ENCODE peak calls at places on chromosome 10, in six cellular contexts. H is IMR-90, X is gastrocnemius medialis, G is thyroid gland, F is esophagus squamous epithelium, U is A549. D is an unnamed sample. For H3K4me1, the result is how much of the 10 kb centered on the place peaks cover.

GRCh38 chr10:69716711-69717560 is 84.8 kb upstream of the COL13A1 start:
- DNase-seq in H (peak), X (no peak), G (peak), F (no peak), U (peak), D (peak)

GRCh38 chr10:35822316-35822715 is 180.2 kb upstream of the FZD8 start:
- DNase-seq in H (peak), X (peak), G (peak), F (no peak), U (peak), D (peak)

GRCh38 chr10:118971876-118972275 is 57.6 kb upstream of the NANOS1 start:
- DNase-seq in H (no peak), X (no peak), G (no peak), F (no peak), U (no peak), D (no peak)

GRCh38 chr10:48257407-48257961 is 17.0 kb downstream of the FRMPD2 start:
- DNase-seq in H (no peak), X (no peak), G (no peak), F (no peak), U (no peak), D (no peak)

GRCh38 chr10:49407552-49408137 is 11.8 kb upstream of the DRGX start:
- DNase-seq in H (peak), X (peak), G (peak), F (no peak), U (peak), D (peak)

GRCh38 chr10:124094419-124094785 is 1.0 kb upstream of the CHST15 start:
- DNase-seq in H (no peak), X (no peak), G (no peak), F (no peak), U (no peak), D (no peak)

GRCh38 chr10:24434961-24435360 is 226.0 kb downstream of the KIAA1217 start:
- DNase-seq in H (no peak), X (no peak), G (no peak), F (no peak), U (no peak), D (no peak)

GRCh38 chr10:115772606-115773005 is 500.4 kb downstream of the GFRA1 start:
- DNase-seq in H (peak), X (no peak), G (no peak), F (no peak), U (peak), D (peak)

GRCh38 chr10:28730031-28730778 is 52.9 kb downstream of the BAMBI start:
- DNase-seq in H (peak), X (no peak), G (no peak), F (no peak), U (no peak), D (no peak)

GRCh38 chr10:97849491-97850402 is at the start of gene GOLGA7B:
- DNase-seq in H (peak), X (no peak), G (peak), F (no peak), U (no peak), D (no peak)

GRCh38 chr10:124737221-124737620 is 7.0 kb downstream of the FAM53B start:
- DNase-seq in H (no peak), X (no peak), G (peak), F (no peak), U (no peak), D (no peak)

GRCh38 chr10:75402486-75403143 is 1.1 kb upstream of the ZNF503 start:
- DNase-seq in H (no peak), X (peak), G (peak), F (no peak), U (peak), D (no peak)

GRCh38 chr10:22737587-22737986 is 23.2 kb upstream of the PIP4K2A start:
- DNase-seq in H (peak), X (no peak), G (no peak), F (no peak), U (no peak), D (peak)

GRCh38 chr10:104880655-104881222 is 239.6 kb downstream of the SORCS3 start:
- DNase-seq in H (no peak), X (no peak), G (no peak), F (no peak), U (no peak), D (no peak)

GRCh38 chr10:22823109-22823508 is 104.7 kb upstream of the ARMC3 start:
- DNase-seq in H (peak), X (no peak), G (no peak), F (no peak), U (peak), D (peak)

GRCh38 chr10:61905837-61906236 is 4.3 kb downstream of the ARID5B start:
- DNase-seq in H (no peak), X (no peak), G (no peak), F (no peak), U (no peak), D (no peak)
- H3K27ac ChIP-seq in H (no peak), X (no peak), G (no peak), F (no peak), U (no peak), D (no peak)

DNA sequence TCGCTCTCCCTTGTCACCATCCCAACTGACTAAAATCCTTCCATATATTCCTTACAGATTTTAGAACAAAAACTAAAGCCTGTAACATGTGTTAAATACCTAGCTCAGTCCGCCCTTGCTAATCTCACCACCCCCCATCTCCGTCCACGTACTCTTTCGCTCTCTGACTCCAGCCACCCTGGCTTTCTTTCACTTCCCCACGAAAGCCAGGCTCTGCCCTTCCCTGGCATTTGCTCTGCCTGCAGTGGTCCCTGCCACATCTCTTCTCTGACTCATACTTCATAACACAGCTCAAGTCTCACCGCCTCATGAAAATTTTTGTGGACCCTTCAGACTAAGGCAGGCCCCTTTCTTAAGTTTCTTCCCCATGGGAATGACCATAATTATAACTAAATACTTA is 11.7 kb upstream of the GPAM start:
- DNase-seq in H (no peak), X (no peak), G (no peak), F (no peak), U (no peak), D (no peak)
- H3K4me1 ChIP-seq in H (under half), X (under half), G (under half), F (under half), U (under half), D (under half)

GRCh38 chr10:43448742-43449141 is 11.8 kb downstream of the ZNF487 start:
- DNase-seq in H (no peak), X (no peak), G (no peak), F (no peak), U (no peak), D (no peak)
- H3K27ac ChIP-seq in H (no peak), X (no peak), G (no peak), F (no peak), U (no peak), D (no peak)

DNA sequence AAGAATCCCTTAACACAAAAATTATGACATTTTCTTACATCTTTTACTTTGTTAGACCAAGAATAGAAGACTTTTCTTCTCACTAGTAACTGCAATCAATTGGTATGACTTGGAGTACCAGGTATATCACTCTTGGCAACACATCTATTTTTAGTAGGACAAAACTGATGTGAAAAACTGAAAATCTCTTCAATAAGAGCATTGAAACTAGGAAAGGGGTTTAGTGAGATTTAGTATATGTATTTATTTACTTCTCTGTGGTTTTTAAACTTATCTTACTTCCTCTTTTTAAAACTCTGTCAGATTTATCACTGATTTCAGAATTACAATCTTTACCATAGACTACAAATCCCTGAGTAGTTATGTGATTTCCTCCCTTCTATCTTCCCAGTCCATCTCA is 366.2 kb downstream of the PCDH15 start:
- DNase-seq in H (no peak), X (no peak), G (no peak), F (no peak), U (no peak), D (no peak)
- H3K4me1 ChIP-seq in H (under half), X (under half), G (under half), F (under half), U (under half), D (under half)

DNA sequence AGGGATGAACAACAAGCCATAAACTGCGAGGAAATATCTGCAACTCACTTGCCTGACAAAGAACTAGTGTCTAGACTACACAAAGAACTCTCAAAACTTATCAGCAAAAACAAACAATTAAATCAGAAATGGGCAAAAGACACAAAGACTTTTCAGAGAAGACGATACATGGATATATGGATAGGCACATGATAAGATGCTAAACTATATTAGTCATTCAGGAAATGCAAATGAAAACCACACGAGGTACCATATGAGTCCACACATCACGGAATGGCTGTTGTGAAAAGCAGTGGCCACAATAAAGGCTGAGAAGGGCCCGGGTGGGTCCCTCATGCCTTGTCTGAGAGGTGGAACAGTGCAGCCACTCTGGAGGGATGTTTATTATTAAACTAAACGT is 267.8 kb downstream of the WDR37 start:
- DNase-seq in H (no peak), X (no peak), G (no peak), F (no peak), U (no peak), D (no peak)
- H3K27ac ChIP-seq in H (no peak), X (no peak), G (no peak), F (no peak), U (no peak), D (no peak)